ENCODE peak calls at places on chromosomes 1 and 21, in five cellular contexts. I is hepatocyte, Z is GM12865, A is Caco-2, C is epithelial cell of esophagus. O is an unnamed sample.

GRCh38 chr1:182724215-182724614 is 39.8 kb upstream of the RGS8 start:
- DNase-seq in C (no peak), I (no peak), Z (no peak), A (no peak), O (no peak)

GRCh38 chr1:231421616-231421970 is 494 bp downstream of the EGLN1 start:
- DNase-seq in I (peak; percentile 74), Z (no peak), C (peak; percentile 61), A (peak; percentile 38), O (peak; percentile 18)

GRCh38 chr21:32915099-32915498 is 110.6 kb upstream of the OLIG2 start:
- DNase-seq in C (no peak), I (no peak), A (no peak), Z (no peak), O (no peak)

GRCh38 chr1:221988829-221989228 is 246.9 kb upstream of the DUSP10 start:
- DNase-seq in Z (no peak), A (no peak), C (no peak), I (no peak), O (no peak)

GRCh38 chr1:173663159-173663558 is 6.5 kb downstream of the ANKRD45 start:
- DNase-seq in I (no peak), C (no peak), A (no peak), Z (no peak), O (no peak)

GRCh38 chr1:54604572-54605370 is 18.6 kb downstream of the FAM151A start:
- DNase-seq in A (no peak), C (peak; percentile 65), Z (peak; percentile 51), I (no peak), O (no peak)

GRCh38 chr1:42737257-42737656 is 2.8 kb downstream of the CLDN19 start:
- DNase-seq in I (no peak), A (no peak), C (peak; percentile 58), Z (peak; percentile 55), O (no peak)

GRCh38 chr1:26132128-26132824 is 20.7 kb downstream of the PDIK1L start:
- DNase-seq in A (no peak), Z (no peak), I (no peak), C (peak; percentile 27), O (no peak)

GRCh38 chr1:29057700-29058099 is 66.0 kb downstream of the TMEM200B start:
- DNase-seq in C (no peak), Z (no peak), A (no peak), I (no peak), O (no peak)

GRCh38 chr1:58477390-58477789 is 69.1 kb downstream of the OMA1 start:
- DNase-seq in A (no peak), C (peak; percentile 33), Z (no peak), I (no peak), O (no peak)

GRCh38 chr1:203599875-203600781 is 26.5 kb upstream of the ATP2B4 start:
- DNase-seq in A (no peak), Z (no peak), I (no peak), C (no peak), O (no peak)

GRCh38 chr1:93080424-93080823 is 1.3 kb downstream of the MTF2 start:
- DNase-seq in Z (peak; percentile 80), I (peak; percentile 73), C (peak; percentile 74), A (no peak), O (no peak)

GRCh38 chr1:215393476-215393875 is 173.6 kb upstream of the KCTD3 start:
- DNase-seq in I (no peak), A (no peak), Z (no peak), C (no peak), O (no peak)

GRCh38 chr1:8185400-8185799 is 132.5 kb upstream of the SLC45A1 start:
- DNase-seq in Z (no peak), C (no peak), I (no peak), A (no peak), O (no peak)

GRCh38 chr1:211113566-211113965 is 20.4 kb downstream of the KCNH1 start:
- DNase-seq in Z (no peak), C (no peak), I (no peak), A (no peak), O (no peak)

GRCh38 chr1:116372651-116373444 is at the start of gene ATP1A1:
- DNase-seq in Z (peak; percentile 97), C (peak; percentile 95), A (peak; percentile 95), I (peak; percentile 98), O (peak; percentile 97)

GRCh38 chr1:96076589-96076988 is 645.0 kb upstream of the PTBP2 start:
- DNase-seq in Z (no peak), A (no peak), C (peak; percentile 76), I (no peak), O (no peak)

GRCh38 chr1:226672217-226672838 is 66.8 kb downstream of the ITPKB start:
- DNase-seq in Z (no peak), A (no peak), C (peak; percentile 17), I (no peak), O (no peak)

GRCh38 chr1:147389532-147390184 is 147.2 kb downstream of the CHD1L start:
- DNase-seq in I (peak; percentile 57), A (no peak), C (peak; percentile 52), Z (peak; percentile 54), O (no peak)

GRCh38 chr1:91278754-91279153 is 125.9 kb downstream of the HFM1 start:
- DNase-seq in C (peak; percentile 27), Z (peak; percentile 5), I (peak; percentile 18), A (no peak), O (no peak)

GRCh38 chr1:3069491-3070303 is 694 bp downstream of the PRDM16 start:
- DNase-seq in C (peak; percentile 36), I (peak; percentile 87), Z (no peak), A (no peak), O (peak; percentile 68)

GRCh38 chr1:31834501-31834900 is 18.7 kb upstream of the SPOCD1 start:
- DNase-seq in I (no peak), Z (peak; percentile 61), C (no peak), A (no peak), O (no peak)

GRCh38 chr1:73701816-73702215 is 496.2 kb downstream of the LRRIQ3 start:
- DNase-seq in I (no peak), A (no peak), C (no peak), Z (no peak), O (no peak)

GRCh38 chr1:184036517-184036949 is 995 bp downstream of the COLGALT2 start:
- DNase-seq in A (peak; percentile 51), I (no peak), Z (no peak), C (no peak), O (peak; percentile 49)

GRCh38 chr1:204659061-204659460 is 26.5 kb downstream of the LRRN2 start:
- DNase-seq in A (no peak), I (no peak), C (no peak), Z (no peak), O (no peak)

GRCh38 chr21:26982767-26983166 is 15.9 kb upstream of the ADAMTS5 start:
- DNase-seq in Z (no peak), I (no peak), A (no peak), C (peak; percentile 88), O (no peak)

GRCh38 chr1:12359734-12360133 is 129.9 kb downstream of the VPS13D start:
- DNase-seq in A (peak; percentile 35), Z (no peak), I (no peak), C (no peak), O (no peak)

O was measured in heart right ventricle.